ENCODE peak calls at places on chromosome 4, in four cellular contexts. One of them, this sample, is unnamed.

GRCh38 chr4:119471259-119471658 is 149.3 kb upstream of the FABP2 start:
- DNase-seq in tibial nerve: no peak
- DNase-seq in GM12878: no peak
- DNase-seq in left lung: no peak
- DNase-seq in this sample: no peak

GRCh38 chr4:166501941-166502382 is 628.9 kb downstream of the TLL1 start:
- DNase-seq in tibial nerve: no peak
- DNase-seq in left lung: no peak
- DNase-seq in GM12878: no peak
- DNase-seq in this sample: peak; percentile 9

GRCh38 chr4:126405369-126405982 is 1090.7 kb downstream of the FAT4 start:
- DNase-seq in left lung: no peak
- DNase-seq in tibial nerve: no peak
- DNase-seq in GM12878: no peak
- DNase-seq in this sample: no peak

GRCh38 chr4:72302981-72303704 is 265.9 kb downstream of the ADAMTS3 start:
- DNase-seq in GM12878: no peak
- DNase-seq in tibial nerve: peak; percentile 43
- DNase-seq in left lung: no peak
- DNase-seq in this sample: no peak

GRCh38 chr4:55381502-55381901 is 14.3 kb upstream of the TMEM165 start:
- DNase-seq in left lung: no peak
- DNase-seq in tibial nerve: no peak
- DNase-seq in GM12878: no peak
- DNase-seq in this sample: no peak

GRCh38 chr4:36786519-36786918 is 458.0 kb upstream of the NWD2 start:
- DNase-seq in tibial nerve: no peak
- DNase-seq in GM12878: no peak
- DNase-seq in left lung: no peak
- DNase-seq in this sample: no peak

GRCh38 chr4:54322817-54323417 is 93.8 kb downstream of the PDGFRA start:
- DNase-seq in GM12878: no peak
- DNase-seq in tibial nerve: peak; percentile 73
- DNase-seq in left lung: peak; percentile 47
- DNase-seq in this sample: peak; percentile 18

GRCh38 chr4:82677327-82677726 is 115.5 kb upstream of the TMEM150C start:
- DNase-seq in tibial nerve: no peak
- DNase-seq in left lung: no peak
- DNase-seq in GM12878: no peak
- DNase-seq in this sample: no peak

GRCh38 chr4:122806981-122807679 is 19.5 kb upstream of the FGF2 start:
- DNase-seq in GM12878: no peak
- DNase-seq in left lung: no peak
- DNase-seq in tibial nerve: no peak
- DNase-seq in this sample: no peak

GRCh38 chr4:47032405-47033106 is 1.2 kb downstream of the GABRB1 start:
- DNase-seq in left lung: peak; percentile 34
- DNase-seq in GM12878: no peak
- DNase-seq in tibial nerve: no peak
- DNase-seq in this sample: peak; percentile 77

GRCh38 chr4:5955856-5956255 is 62.4 kb downstream of the C4orf50 start:
- DNase-seq in GM12878: peak; percentile 7
- DNase-seq in left lung: no peak
- DNase-seq in tibial nerve: no peak
- DNase-seq in this sample: no peak

GRCh38 chr4:11441182-11441556 is 12.5 kb upstream of the HS3ST1 start:
- DNase-seq in GM12878: no peak
- DNase-seq in left lung: no peak
- DNase-seq in tibial nerve: no peak
- DNase-seq in this sample: no peak

GRCh38 chr4:53937918-53938317 is 126.5 kb downstream of the CHIC2 start:
- DNase-seq in left lung: no peak
- DNase-seq in GM12878: no peak
- DNase-seq in tibial nerve: no peak
- DNase-seq in this sample: no peak

GRCh38 chr4:139978692-139979091 is 175.3 kb downstream of the MAML3 start:
- DNase-seq in GM12878: peak; percentile 75
- DNase-seq in tibial nerve: no peak
- DNase-seq in left lung: peak; percentile 35
- DNase-seq in this sample: peak; percentile 77

GRCh38 chr4:186628058-186628711 is 72.8 kb upstream of the MTNR1A start:
- DNase-seq in tibial nerve: no peak
- DNase-seq in left lung: no peak
- DNase-seq in GM12878: no peak
- DNase-seq in this sample: no peak

GRCh38 chr4:77202491-77202890 is 45.5 kb downstream of the CCNG2 start:
- DNase-seq in tibial nerve: no peak
- DNase-seq in GM12878: no peak
- DNase-seq in left lung: no peak
- DNase-seq in this sample: no peak

GRCh38 chr4:6381571-6382123 is 90.8 kb downstream of the PPP2R2C start:
- DNase-seq in GM12878: no peak
- DNase-seq in left lung: no peak
- DNase-seq in tibial nerve: no peak
- DNase-seq in this sample: no peak

GRCh38 chr4:138907174-138907573 is 108.4 kb upstream of the NOCT start:
- DNase-seq in left lung: no peak
- DNase-seq in GM12878: no peak
- DNase-seq in tibial nerve: no peak
- DNase-seq in this sample: no peak

GRCh38 chr4:125401784-125402183 is 87.0 kb downstream of the FAT4 start:
- DNase-seq in GM12878: no peak
- DNase-seq in left lung: no peak
- DNase-seq in tibial nerve: no peak
- DNase-seq in this sample: no peak
- H3K36me3 ChIP-seq in GM12878: no peaks in the 10 kb centered on the region
- H3K36me3 ChIP-seq in left lung: no peaks in the 10 kb centered on the region
- H3K36me3 ChIP-seq in tibial nerve: no peaks in the 10 kb centered on the region
- H3K36me3 ChIP-seq in this sample: no peaks in the 10 kb centered on the region

DNA sequence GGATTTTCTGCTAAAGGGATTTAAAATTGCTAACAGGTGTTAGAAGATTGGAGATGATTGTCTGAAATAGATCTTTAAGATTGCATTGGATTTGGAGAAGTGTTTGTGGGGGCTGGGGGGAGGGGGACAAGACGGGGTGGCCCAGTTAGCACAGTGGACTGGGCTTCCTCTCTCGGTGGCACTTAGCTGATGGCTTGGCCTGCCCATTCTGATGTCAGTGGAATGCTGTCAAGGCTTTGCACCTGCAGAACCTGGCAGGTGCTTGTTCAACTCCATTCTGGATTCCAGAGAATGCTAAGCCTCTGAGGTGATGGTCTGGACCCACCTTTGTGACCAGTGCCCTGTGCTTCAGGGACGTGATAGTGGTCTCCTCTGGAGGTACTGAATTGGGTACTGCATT is 43.7 kb downstream of the ADD1 start:
- DNase-seq in left lung: no peak
- DNase-seq in GM12878: no peak
- DNase-seq in tibial nerve: no peak
- DNase-seq in this sample: no peak
- H3K36me3 ChIP-seq in left lung: no peaks in the 10 kb centered on the region
- H3K36me3 ChIP-seq in GM12878: peaks cover 26% of the 10 kb centered on the region
- H3K36me3 ChIP-seq in tibial nerve: peaks cover 9% of the 10 kb centered on the region
- H3K36me3 ChIP-seq in this sample: peaks cover 13% of the 10 kb centered on the region

GRCh38 chr4:39913466-39913865 is 64.2 kb downstream of the PDS5A start:
- DNase-seq in left lung: no peak
- DNase-seq in tibial nerve: no peak
- DNase-seq in GM12878: no peak
- DNase-seq in this sample: no peak
- H3K36me3 ChIP-seq in left lung: no peaks in the 10 kb centered on the region
- H3K36me3 ChIP-seq in tibial nerve: no peaks in the 10 kb centered on the region
- H3K36me3 ChIP-seq in GM12878: peaks cover 26% of the 10 kb centered on the region
- H3K36me3 ChIP-seq in this sample: peaks cover 3% of the 10 kb centered on the region

GRCh38 chr4:124155239-124155638 is 557.3 kb downstream of the ANKRD50 start:
- DNase-seq in tibial nerve: no peak
- DNase-seq in left lung: no peak
- DNase-seq in GM12878: no peak
- DNase-seq in this sample: no peak
- H3K36me3 ChIP-seq in tibial nerve: no peaks in the 10 kb centered on the region
- H3K36me3 ChIP-seq in left lung: no peaks in the 10 kb centered on the region
- H3K36me3 ChIP-seq in GM12878: no peaks in the 10 kb centered on the region
- H3K36me3 ChIP-seq in this sample: no peaks in the 10 kb centered on the region

DNA sequence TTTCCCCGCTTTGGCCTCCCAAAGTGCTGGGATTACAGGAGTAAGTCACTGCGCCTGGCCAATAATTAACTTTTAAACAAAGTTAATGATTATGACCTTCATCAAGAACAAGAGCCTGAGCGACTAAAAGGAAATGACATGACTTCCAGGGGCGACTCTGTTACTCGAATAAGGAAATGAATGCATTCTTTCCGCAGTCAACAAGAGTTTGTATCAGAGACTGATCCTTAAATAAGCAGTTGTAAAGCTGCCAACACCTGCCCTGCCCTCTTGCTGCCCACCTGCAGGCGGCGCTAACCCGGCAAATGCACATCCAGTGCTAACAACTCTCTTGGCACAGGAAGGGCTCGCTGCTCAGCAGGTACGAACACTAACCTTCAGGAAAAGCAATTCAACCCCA is 27.3 kb downstream of the WDR1 start:
- DNase-seq in left lung: no peak
- DNase-seq in tibial nerve: no peak
- DNase-seq in GM12878: no peak
- DNase-seq in this sample: no peak
- H3K36me3 ChIP-seq in left lung: peaks cover 3% of the 10 kb centered on the region
- H3K36me3 ChIP-seq in tibial nerve: peaks cover 46% of the 10 kb centered on the region
- H3K36me3 ChIP-seq in GM12878: peaks cover 61% of the 10 kb centered on the region
- H3K36me3 ChIP-seq in this sample: peaks cover 85% of the 10 kb centered on the region

DNA sequence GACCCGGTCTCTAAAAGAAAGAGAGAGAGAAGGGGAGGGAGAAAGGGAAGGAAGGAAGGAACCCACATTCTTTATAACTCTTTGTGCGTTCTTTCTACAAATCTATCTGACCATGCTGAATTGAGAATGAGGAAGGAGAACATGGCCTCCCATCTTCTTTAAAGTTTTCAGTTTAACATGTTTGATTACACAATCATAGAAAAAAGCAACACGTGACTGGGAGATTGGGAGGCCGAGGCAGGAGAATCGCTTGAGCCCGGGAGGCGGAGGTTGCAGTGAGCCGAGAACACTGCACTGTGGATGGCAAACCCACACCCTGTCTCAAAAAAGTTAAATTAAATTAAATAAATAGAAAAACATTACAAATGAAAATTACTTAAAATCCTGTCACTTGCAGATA is 254.5 kb downstream of the RAPGEF2 start:
- DNase-seq in tibial nerve: no peak
- DNase-seq in GM12878: no peak
- DNase-seq in left lung: no peak
- DNase-seq in this sample: no peak
- H3K36me3 ChIP-seq in tibial nerve: peaks cover 16% of the 10 kb centered on the region
- H3K36me3 ChIP-seq in GM12878: peaks cover 25% of the 10 kb centered on the region
- H3K36me3 ChIP-seq in left lung: peaks cover 5% of the 10 kb centered on the region
- H3K36me3 ChIP-seq in this sample: peaks cover 6% of the 10 kb centered on the region

GRCh38 chr4:143207555-143207954 is 22.8 kb downstream of the USP38 start:
- DNase-seq in tibial nerve: no peak
- DNase-seq in left lung: no peak
- DNase-seq in GM12878: no peak
- DNase-seq in this sample: no peak
- H3K36me3 ChIP-seq in tibial nerve: no peaks in the 10 kb centered on the region
- H3K36me3 ChIP-seq in left lung: no peaks in the 10 kb centered on the region
- H3K36me3 ChIP-seq in GM12878: peaks cover 32% of the 10 kb centered on the region
- H3K36me3 ChIP-seq in this sample: peaks cover 2% of the 10 kb centered on the region